ENCODE peak calls at places on chromosomes 1 and 21, in six cellular contexts. V is activated naive CD4-positive, alpha-beta T cell; T is mucosa of gallbladder; F is sigmoid colon; Q is NCI-H2029; Z is foreskin melanocyte. Y is an unnamed sample.

GRCh38 chr1:61079898-61080336 is 2.4 kb upstream of the NFIA start:
- DNase-seq in V (no peak), T (peak), F (peak), Q (peak), Z (peak), Y (no peak)

GRCh38 chr21:42619841-42620240 is 33.6 kb upstream of the PDE9A start:
- DNase-seq in V (no peak), T (no peak), F (no peak), Q (no peak), Z (no peak), Y (no peak)

GRCh38 chr21:44902268-44903053 is 18.2 kb downstream of the ITGB2 start:
- DNase-seq in V (no peak), T (no peak), F (no peak), Q (no peak), Z (no peak), Y (no peak)

GRCh38 chr1:54355931-54356679 is 50.1 kb downstream of the SSBP3 start:
- DNase-seq in V (no peak), T (no peak), F (no peak), Q (no peak), Z (no peak), Y (no peak)

GRCh38 chr1:228735871-228736586 is 750 bp downstream of the RHOU start:
- DNase-seq in V (no peak), T (peak), F (peak), Q (peak), Z (no peak), Y (no peak)

GRCh38 chr1:41503507-41504125 is 19.1 kb upstream of the EDN2 start:
- DNase-seq in V (no peak), T (no peak), F (no peak), Q (no peak), Z (peak), Y (no peak)

GRCh38 chr1:239719642-239720258 is 333.4 kb downstream of the CHRM3 start:
- DNase-seq in V (peak), T (no peak), F (no peak), Q (no peak), Z (peak), Y (peak)

GRCh38 chr1:168360151-168360550 is 79.5 kb downstream of the TBX19 start:
- DNase-seq in V (no peak), T (no peak), F (no peak), Q (no peak), Z (no peak), Y (no peak)

GRCh38 chr1:30417701-30418425 is 305.5 kb downstream of the MATN1 start:
- DNase-seq in V (no peak), T (no peak), F (peak), Q (no peak), Z (no peak), Y (no peak)

GRCh38 chr21:37220433-37220980 is 46.6 kb downstream of the VPS26C start:
- DNase-seq in V (no peak), T (peak), F (peak), Q (peak), Z (peak), Y (peak)

GRCh38 chr1:60942896-60943633 is 139.3 kb upstream of the NFIA start:
- DNase-seq in V (no peak), T (no peak), F (no peak), Q (no peak), Z (no peak), Y (no peak)

GRCh38 chr1:188937965-188938551 is 1539.6 kb downstream of the BRINP3 start:
- DNase-seq in V (no peak), T (no peak), F (no peak), Q (no peak), Z (no peak), Y (no peak)

GRCh38 chr1:41365772-41366427 is 4.7 kb downstream of the FOXO6 start:
- DNase-seq in V (no peak), T (no peak), F (no peak), Q (peak), Z (no peak), Y (no peak)

GRCh38 chr1:6509603-6510291 is 18.3 kb upstream of the PLEKHG5 start:
- DNase-seq in V (no peak), T (no peak), F (no peak), Q (no peak), Z (no peak), Y (no peak)

GRCh38 chr1:89547563-89548485 is 23.2 kb downstream of the LRRC8B start:
- DNase-seq in V (no peak), T (no peak), F (no peak), Q (peak), Z (peak), Y (no peak)

GRCh38 chr1:79859212-79859948 is 852.9 kb upstream of the ADGRL4 start:
- DNase-seq in V (no peak), T (no peak), F (no peak), Q (no peak), Z (peak), Y (no peak)

GRCh38 chr1:92538413-92539061 is 51.8 kb upstream of the GFI1 start:
- DNase-seq in V (no peak), T (no peak), F (no peak), Q (no peak), Z (peak), Y (no peak)

GRCh38 chr1:183365676-183366075 is 52.5 kb downstream of the NMNAT2 start:
- DNase-seq in V (no peak), T (no peak), F (no peak), Q (no peak), Z (no peak), Y (no peak)

GRCh38 chr1:221697924-221698425 is 43.9 kb downstream of the DUSP10 start:
- DNase-seq in V (no peak), T (no peak), F (no peak), Q (no peak), Z (no peak), Y (no peak)

GRCh38 chr1:154220970-154221814 is 437 bp downstream of the UBAP2L start:
- DNase-seq in V (peak), T (peak), F (peak), Q (no peak), Z (peak), Y (peak)

GRCh38 chr1:211912064-211912463 is 81.5 kb upstream of the LPGAT1 start:
- DNase-seq in V (no peak), T (no peak), F (no peak), Q (no peak), Z (no peak), Y (no peak)

GRCh38 chr1:45275054-45275453 is 51.6 kb upstream of the HPDL start:
- DNase-seq in V (no peak), T (no peak), F (no peak), Q (peak), Z (peak), Y (no peak)

GRCh38 chr1:65247419-65248359 is 61.7 kb upstream of the DNAJC6 start:
- DNase-seq in V (no peak), T (peak), F (no peak), Q (no peak), Z (peak), Y (no peak)

GRCh38 chr21:38985423-38986378 is 180.0 kb downstream of the ETS2 start:
- DNase-seq in V (no peak), T (peak), F (peak), Q (peak), Z (no peak), Y (peak)

GRCh38 chr1:193199940-193200339 is 13.5 kb upstream of the B3GALT2 start:
- DNase-seq in V (no peak), T (no peak), F (no peak), Q (no peak), Z (no peak), Y (no peak)

GRCh38 chr1:155946633-155947219 is 5.3 kb downstream of the RXFP4 start:
- DNase-seq in V (no peak), T (no peak), F (peak), Q (no peak), Z (no peak), Y (no peak)

GRCh38 chr1:23273450-23274133 is 56.3 kb upstream of the HTR1D start:
- DNase-seq in V (no peak), T (no peak), F (no peak), Q (no peak), Z (peak), Y (no peak)

GRCh38 chr1:33254536-33254935 is 1.8 kb upstream of the ZNF362 start:
- DNase-seq in V (no peak), T (no peak), F (no peak), Q (no peak), Z (no peak), Y (no peak)

GRCh38 chr1:209657140-209657879 is 5.1 kb upstream of the LAMB3 start:
- DNase-seq in V (no peak), T (no peak), F (no peak), Q (no peak), Z (no peak), Y (no peak)

GRCh38 chr1:166479052-166479631 is 312.3 kb upstream of the FAM78B start:
- DNase-seq in V (peak), T (peak), F (no peak), Q (no peak), Z (peak), Y (peak)

GRCh38 chr1:203325004-203325417 is 19.7 kb downstream of the BTG2 start:
- DNase-seq in V (no peak), T (no peak), F (no peak), Q (no peak), Z (no peak), Y (no peak)

GRCh38 chr1:23592209-23592905 is 33.1 kb upstream of the ID3 start:
- DNase-seq in V (no peak), T (no peak), F (no peak), Q (no peak), Z (no peak), Y (no peak)

Y was measured in AML-193.